ENCODE peak calls at places on chromosomes 1 and 21, in four cellular contexts. L, S, W and A are unnamed samples.

GRCh38 chr1:110233861-110234260 is 23.7 kb downstream of the KCNC4 start:
- DNase-seq in W (no peak), L (no peak), S (no peak), A (no peak)

GRCh38 chr1:2108877-2109580 is 58.8 kb downstream of the PRKCZ start:
- DNase-seq in W (no peak), L (no peak), S (no peak), A (no peak)

GRCh38 chr1:228894442-228894989 is 159.2 kb downstream of the RHOU start:
- DNase-seq in L (no peak), W (no peak), S (no peak), A (no peak)

GRCh38 chr21:28221984-28222383 is 770.7 kb downstream of the LTN1 start:
- DNase-seq in W (no peak), S (no peak), L (no peak), A (no peak)

GRCh38 chr1:20194770-20195463 is 8.6 kb upstream of the PLA2G2C start:
- DNase-seq in S (peak; percentile 67), W (peak; percentile 81), L (peak; percentile 73), A (peak; percentile 51)

GRCh38 chr1:184025242-184025675 is 12.3 kb downstream of the COLGALT2 start:
- DNase-seq in S (no peak), L (no peak), W (no peak), A (no peak)

GRCh38 chr21:37682908-37683307 is 233.3 kb downstream of the KCNJ6 start:
- DNase-seq in L (no peak), W (no peak), S (no peak), A (no peak)

GRCh38 chr1:115312752-115313151 is 25.3 kb downstream of the NGF start:
- DNase-seq in W (no peak), L (no peak), S (no peak), A (no peak)

GRCh38 chr1:176203735-176204134 is 3.4 kb downstream of the COP1 start:
- DNase-seq in L (no peak), S (no peak), W (no peak), A (no peak)

GRCh38 chr1:54812801-54813478 is 11.8 kb upstream of the TTC22 start:
- DNase-seq in W (no peak), S (peak; percentile 43), L (no peak), A (no peak)

GRCh38 chr1:10173582-10173981 is 36.8 kb upstream of the KIF1B start:
- DNase-seq in L (no peak), S (no peak), W (peak; percentile 15), A (no peak)

GRCh38 chr1:204989266-204990058 is 53.5 kb upstream of the CNTN2 start:
- DNase-seq in L (peak; percentile 63), W (peak; percentile 67), S (peak; percentile 53), A (peak; percentile 20)

GRCh38 chr1:201346337-201346939 is 31.0 kb downstream of the TNNT2 start:
- DNase-seq in L (no peak), S (no peak), W (peak; percentile 6), A (no peak)

GRCh38 chr1:162772571-162773154 is 17.8 kb upstream of the HSD17B7 start:
- DNase-seq in L (peak; percentile 14), W (no peak), S (no peak), A (no peak)

GRCh38 chr1:233372218-233373125 is 44.9 kb downstream of the MAP3K21 start:
- DNase-seq in L (no peak), W (no peak), S (peak; percentile 29), A (no peak)

GRCh38 chr1:33876970-33877680 is 13.2 kb downstream of the HMGB4 start:
- DNase-seq in L (peak; percentile 53), W (no peak), S (no peak), A (no peak)

GRCh38 chr1:51910618-51911017 is 32.1 kb upstream of the NRDC start:
- DNase-seq in L (no peak), W (no peak), S (no peak), A (no peak)